ENCODE peak calls at places on chromosomes 12 and 14, in eight cellular contexts. C is head of caudate nucleus; N is putamen; Y is cardiac muscle cell; H is Jurkat, Clone E6-1; T is non-pigmented ciliary epithelial cell; D is central memory CD4-positive, alpha-beta T cell; V is thyroid gland. Q is an unnamed sample.

GRCh38 chr14:92897922-92898599 is 24.9 kb upstream of the CHGA start:
- DNase-seq in C (peak; percentile 19), N (peak; percentile 42), Y (peak; percentile 3), H (no peak), T (no peak), D (no peak), V (no peak), Q (no peak)

GRCh38 chr12:83827193-83827592 is 1085.4 kb downstream of the SLC6A15 start:
- DNase-seq in C (no peak), N (no peak), Y (no peak), H (no peak), T (no peak), D (no peak), V (no peak), Q (no peak)

GRCh38 chr12:30882706-30883105 is 43.8 kb upstream of the TSPAN11 start:
- DNase-seq in C (no peak), N (no peak), Y (peak; percentile 22), H (no peak), T (no peak), D (no peak), V (no peak), Q (no peak)

GRCh38 chr14:30153662-30154061 is 226.0 kb upstream of the PRKD1 start:
- DNase-seq in C (no peak), N (no peak), Y (no peak), H (no peak), T (no peak), D (no peak), V (no peak), Q (no peak)

GRCh38 chr14:52018970-52019369 is 29.6 kb downstream of the RTRAF start:
- DNase-seq in C (no peak), N (no peak), Y (no peak), H (no peak), T (no peak), D (no peak), V (no peak), Q (no peak)

GRCh38 chr14:66379116-66379515 is 107.1 kb upstream of the CCDC196 start:
- DNase-seq in C (no peak), N (no peak), Y (no peak), H (no peak), T (no peak), D (no peak), V (peak; percentile 52), Q (peak; percentile 62)

GRCh38 chr12:118467576-118467975 is 91.2 kb downstream of the SUDS3 start:
- DNase-seq in C (no peak), N (no peak), Y (no peak), H (peak; percentile 8), T (no peak), D (no peak), V (no peak), Q (no peak)

GRCh38 chr12:84638811-84639368 is 273.7 kb downstream of the SLC6A15 start:
- DNase-seq in C (no peak), N (no peak), Y (no peak), H (no peak), T (no peak), D (no peak), V (no peak), Q (no peak)

GRCh38 chr14:72126561-72126960 is 194.3 kb downstream of the RGS6 start:
- DNase-seq in C (no peak), N (no peak), Y (no peak), H (no peak), T (no peak), D (no peak), V (no peak), Q (no peak)

GRCh38 chr12:18690653-18691052 is 47.2 kb downstream of the PLCZ1 start:
- DNase-seq in C (no peak), N (peak; percentile 6), Y (peak; percentile 40), H (no peak), T (peak; percentile 94), D (no peak), V (no peak), Q (peak; percentile 96)

GRCh38 chr14:102833341-102833740 is 56.1 kb downstream of the TRAF3 start:
- DNase-seq in C (no peak), N (no peak), Y (no peak), H (no peak), T (no peak), D (no peak), V (no peak), Q (no peak)

GRCh38 chr14:54490448-54490805 is 1.6 kb upstream of the GMFB start:
- DNase-seq in C (no peak), N (no peak), Y (no peak), H (no peak), T (no peak), D (no peak), V (no peak), Q (no peak)

GRCh38 chr12:49637401-49637800 is 14.0 kb downstream of the PRPF40B start:
- DNase-seq in C (no peak), N (no peak), Y (no peak), H (no peak), T (no peak), D (no peak), V (peak; percentile 61), Q (no peak)

GRCh38 chr14:69921052-69921451 is 41.8 kb downstream of the SMOC1 start:
- DNase-seq in C (no peak), N (no peak), Y (peak; percentile 34), H (no peak), T (peak; percentile 70), D (no peak), V (no peak), Q (no peak)

GRCh38 chr14:38197761-38198345 is 9.9 kb upstream of the SSTR1 start:
- DNase-seq in C (no peak), N (no peak), Y (no peak), H (no peak), T (no peak), D (no peak), V (no peak), Q (no peak)

GRCh38 chr12:47801170-47801903 is 18.4 kb downstream of the HDAC7 start:
- DNase-seq in C (no peak), N (no peak), Y (no peak), H (no peak), T (no peak), D (no peak), V (no peak), Q (no peak)

GRCh38 chr14:104895786-104896642 is 28.7 kb upstream of the PLD4 start:
- DNase-seq in C (no peak), N (no peak), Y (no peak), H (peak; percentile 69), T (no peak), D (no peak), V (peak; percentile 94), Q (no peak)

GRCh38 chr12:27859648-27860047 is 79.6 kb upstream of the MANSC4 start:
- DNase-seq in C (no peak), N (no peak), Y (no peak), H (no peak), T (no peak), D (no peak), V (no peak), Q (no peak)

GRCh38 chr12:131828671-131829350 is 618 bp downstream of the MMP17 start:
- DNase-seq in C (no peak), N (no peak), Y (peak; percentile 27), H (no peak), T (no peak), D (no peak), V (no peak), Q (no peak)

GRCh38 chr12:112010415-112011344 is 2.3 kb downstream of the TMEM116 start:
- DNase-seq in C (no peak), N (no peak), Y (no peak), H (no peak), T (no peak), D (no peak), V (no peak), Q (no peak)

GRCh38 chr14:69674546-69675245 is 63.3 kb downstream of the SUSD6 start:
- DNase-seq in C (no peak), N (no peak), Y (no peak), H (no peak), T (no peak), D (no peak), V (no peak), Q (no peak)